ENCODE peak calls at places on chromosome 5, in seven cellular contexts. O is AG04450, F is A673, R is GM20000, L is endothelial cell, G is cardiac fibroblast, K is adrenal gland. X is an unnamed sample.

GRCh38 chr5:16664368-16664767 is 47.6 kb upstream of the RETREG1 start:
- DNase-seq in O (no peak), F (no peak), R (no peak), L (no peak), G (no peak), K (no peak), X (no peak)

GRCh38 chr5:115309751-115310370 is 13.4 kb upstream of the CCDC112 start:
- DNase-seq in O (peak; percentile 7), F (peak; percentile 52), R (peak; percentile 20), L (no peak), G (peak; percentile 62), K (no peak), X (peak; percentile 60)

GRCh38 chr5:146607663-146608315 is 91.8 kb upstream of the GPR151 start:
- DNase-seq in O (no peak), F (no peak), R (no peak), L (no peak), G (no peak), K (no peak), X (no peak)

GRCh38 chr5:169424956-169425318 is 124.0 kb upstream of the SLIT3 start:
- DNase-seq in O (no peak), F (no peak), R (no peak), L (no peak), G (peak; percentile 8), K (no peak), X (no peak)

GRCh38 chr5:2519153-2519552 is 232.3 kb downstream of the IRX2 start:
- DNase-seq in O (no peak), F (no peak), R (no peak), L (no peak), G (no peak), K (no peak), X (no peak)

GRCh38 chr5:55316842-55317241 is 9.1 kb downstream of the MTREX start:
- DNase-seq in O (no peak), F (no peak), R (no peak), L (no peak), G (no peak), K (no peak), X (peak; percentile 17)

GRCh38 chr5:74141053-74141452 is 499.5 kb downstream of the ENC1 start:
- DNase-seq in O (peak; percentile 23), F (no peak), R (no peak), L (no peak), G (peak; percentile 2), K (no peak), X (no peak)

GRCh38 chr5:150777685-150778084 is 872 bp upstream of the SMIM3 start:
- DNase-seq in O (no peak), F (no peak), R (no peak), L (no peak), G (no peak), K (no peak), X (no peak)

GRCh38 chr5:141757402-141757801 is 75.4 kb upstream of the ARAP3 start:
- DNase-seq in O (no peak), F (no peak), R (no peak), L (peak; percentile 57), G (peak; percentile 58), K (no peak), X (peak; percentile 60)

GRCh38 chr5:126927424-126927823 is 102.9 kb downstream of the MARCHF3 start:
- DNase-seq in O (no peak), F (no peak), R (no peak), L (no peak), G (no peak), K (no peak), X (no peak)

GRCh38 chr5:168177831-168178450 is 113.5 kb upstream of the WWC1 start:
- DNase-seq in O (no peak), F (no peak), R (no peak), L (no peak), G (no peak), K (no peak), X (peak; percentile 84)

GRCh38 chr5:130323804-130324454 is 419.7 kb downstream of the CHSY3 start:
- DNase-seq in O (no peak), F (no peak), R (peak; percentile 17), L (no peak), G (peak; percentile 70), K (no peak), X (peak; percentile 79)

GRCh38 chr5:168219515-168220410 is 71.7 kb upstream of the WWC1 start:
- DNase-seq in O (peak; percentile 42), F (peak; percentile 83), R (peak; percentile 75), L (peak; percentile 60), G (peak; percentile 85), K (peak; percentile 58), X (peak; percentile 87)

GRCh38 chr5:178269499-178269898 is 36.9 kb upstream of the PHYKPL start:
- DNase-seq in O (no peak), F (no peak), R (no peak), L (no peak), G (no peak), K (no peak), X (no peak)

GRCh38 chr5:151454166-151454565 is 6.8 kb downstream of the SLC36A1 start:
- DNase-seq in O (no peak), F (no peak), R (no peak), L (no peak), G (no peak), K (no peak), X (peak; percentile 23)

GRCh38 chr5:64505769-64506566 is at the start of gene RGS7BP:
- DNase-seq in O (no peak), F (peak; percentile 43), R (no peak), L (peak; percentile 64), G (peak; percentile 47), K (peak; percentile 46), X (peak; percentile 80)

GRCh38 chr5:464446-464842 is 21.5 kb downstream of the EXOC3 start:
- DNase-seq in O (no peak), F (no peak), R (no peak), L (no peak), G (no peak), K (no peak), X (no peak)

GRCh38 chr5:151622367-151623097 is 31.4 kb upstream of the FAT2 start:
- DNase-seq in O (no peak), F (no peak), R (no peak), L (no peak), G (no peak), K (no peak), X (no peak)

DNA sequence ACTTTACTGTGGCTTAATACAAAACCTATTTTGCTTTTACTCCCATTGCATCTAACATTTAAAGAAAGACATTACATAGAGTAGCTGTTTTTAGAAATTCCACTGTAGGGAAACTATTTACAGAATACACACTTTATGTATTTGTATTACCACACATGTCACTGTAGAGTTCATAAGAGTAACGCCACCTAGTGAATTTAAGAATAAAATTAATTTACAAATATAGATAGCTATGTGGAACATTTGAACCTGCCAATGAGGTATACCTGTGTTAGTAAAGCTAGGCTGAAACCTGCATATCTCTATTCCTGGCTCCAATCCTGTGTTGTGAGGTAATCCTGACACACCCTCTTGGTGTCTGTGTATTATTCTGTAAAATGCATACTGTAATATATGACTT is 234.4 kb downstream of the MAST4 start:
- DNase-seq in O (no peak), F (no peak), R (no peak), L (no peak), G (peak; percentile 12), K (no peak), X (peak; percentile 10)
- TF ChIP-seq CTCF in O (no peak), F (peak; percentile 52), R (no peak), L (no peak), G (no peak), K (no peak), X (peak; percentile 23)

DNA sequence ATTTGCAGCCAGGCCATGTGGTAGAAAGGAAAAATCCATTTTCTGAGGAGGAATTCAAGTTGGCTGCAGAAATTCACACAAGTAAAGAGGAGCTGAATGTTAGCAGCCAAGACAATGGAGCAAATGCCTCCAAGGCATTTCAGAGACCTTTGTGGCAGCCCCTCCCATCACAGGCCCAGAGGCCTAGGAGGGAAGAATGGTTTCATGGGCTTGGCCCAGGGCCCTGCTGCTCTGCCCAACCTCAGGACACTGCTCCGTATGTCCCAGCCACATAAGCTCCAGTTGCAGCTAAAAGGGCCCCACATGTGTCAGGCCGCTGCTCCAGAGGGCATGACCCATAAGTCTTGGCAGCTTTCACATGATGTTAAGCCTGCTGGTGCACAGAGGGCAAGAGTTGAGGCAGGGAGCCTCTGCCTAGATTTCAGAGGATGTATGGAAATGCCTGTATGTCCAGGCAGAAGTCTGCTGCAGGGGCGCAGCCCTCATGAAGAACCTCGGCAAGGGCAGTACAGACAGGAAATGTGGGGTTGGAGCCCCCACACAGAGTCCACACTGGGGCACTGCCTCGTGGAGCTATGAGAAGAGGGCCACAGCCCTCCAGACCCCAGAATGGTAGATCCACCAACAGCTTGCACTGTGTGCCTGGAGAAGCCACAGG is 144.2 kb upstream of the EPB41L4A start:
- DNase-seq in O (no peak), F (no peak), R (no peak), L (no peak), G (no peak), K (no peak), X (no peak)
- TF ChIP-seq CTCF in O (no peak), F (no peak), R (no peak), L (no peak), G (no peak), K (no peak), X (no peak)

DNA sequence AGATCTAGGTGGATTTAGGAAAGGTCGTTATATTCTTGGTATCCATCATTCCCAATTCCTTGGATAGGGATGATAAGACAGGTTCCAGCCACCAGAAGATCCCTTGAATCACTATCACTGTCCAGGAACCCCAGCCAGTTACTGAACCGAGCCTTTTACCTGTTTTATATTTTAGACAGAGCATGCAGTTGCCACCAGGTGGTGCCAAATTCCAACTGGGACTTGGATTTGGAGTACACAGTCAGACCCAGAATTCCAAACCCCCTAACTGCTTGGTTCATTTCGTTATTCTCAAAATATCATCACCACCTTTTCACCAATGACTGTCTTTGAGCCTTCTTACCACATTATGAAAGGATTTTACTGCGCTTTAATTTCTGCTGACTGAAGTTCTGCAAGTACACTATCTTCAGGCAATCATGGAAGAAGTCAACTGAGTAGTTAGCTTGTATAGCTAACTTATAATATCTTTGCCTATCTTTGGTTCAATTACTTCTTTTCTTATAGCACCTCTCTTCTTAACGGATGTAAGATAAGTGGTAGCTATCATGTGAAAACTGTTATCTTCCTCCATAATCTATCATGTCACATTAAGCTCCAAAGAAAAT is 191.8 kb downstream of the PRR16 start:
- DNase-seq in O (no peak), F (peak; percentile 60), R (peak; percentile 6), L (peak; percentile 51), G (peak; percentile 34), K (peak; percentile 15), X (peak; percentile 60)
- TF ChIP-seq CTCF in O (peak; percentile 60), F (peak; percentile 80), R (peak; percentile 32), L (peak; percentile 52), G (peak; percentile 56), K (peak; percentile 46), X (peak; percentile 66)

GRCh38 chr5:72817639-72818266 is 1.3 kb downstream of the TNPO1 start:
- DNase-seq in O (no peak), F (no peak), R (no peak), L (no peak), G (peak; percentile 15), K (no peak), X (no peak)

GRCh38 chr5:72817076-72817476 is 615 bp downstream of the TNPO1 start:
- DNase-seq in O (peak; percentile 46), F (no peak), R (peak; percentile 70), L (peak; percentile 56), G (peak; percentile 70), K (peak; percentile 65), X (peak; percentile 68)

GRCh38 chr5:72814864-72815263 is 1.6 kb upstream of the TNPO1 start:
- DNase-seq in O (no peak), F (no peak), R (no peak), L (no peak), G (no peak), K (no peak), X (no peak)

GRCh38 chr5:72815580-72816296 is 723 bp upstream of the TNPO1 start:
- DNase-seq in O (no peak), F (no peak), R (no peak), L (no peak), G (peak; percentile 19), K (no peak), X (no peak)

GRCh38 chr5:72816297-72817075 is at the start of gene TNPO1:
- DNase-seq in O (peak; percentile 79), F (peak; percentile 88), R (peak; percentile 93), L (peak; percentile 94), G (peak; percentile 97), K (peak; percentile 96), X (peak; percentile 96)
- TF ChIP-seq CTCF in O (no peak), F (no peak), R (no peak), L (peak; percentile 15), G (no peak), K (no peak), X (no peak)

X was measured in cardiac muscle cell.